ENCODE peak calls at places on chromosomes 16 and 17, in four cellular contexts. O is HepG2, C is K562, Y is GM12878. B is an unnamed sample.
A peak's percentile ranks its signal among the peaks of the same experiment; 100 is the strongest.

GRCh38 chr17:77601054-77601979 is 357.2 kb upstream of the TNRC6C start:
- DNase-seq in O (no peak), C (no peak), Y (no peak), B (no peak)

GRCh38 chr17:31680126-31680525 is 178.9 kb downstream of the COPRS start:
- DNase-seq in O (no peak), C (no peak), Y (peak; percentile 71), B (no peak)

GRCh38 chr17:1153795-1154546 is 25.8 kb downstream of the ABR start:
- DNase-seq in O (peak; percentile 16), C (no peak), Y (no peak), B (peak; percentile 51)

GRCh38 chr17:44932096-44932495 is 15.5 kb downstream of the KIF18B start:
- DNase-seq in O (no peak), C (no peak), Y (no peak), B (no peak)

GRCh38 chr16:51818342-51818944 is 667.4 kb upstream of the SALL1 start:
- DNase-seq in O (peak; percentile 31), C (no peak), Y (no peak), B (no peak)

GRCh38 chr17:17060001-17060929 is 18.0 kb downstream of the MPRIP start:
- DNase-seq in O (no peak), C (no peak), Y (no peak), B (no peak)

GRCh38 chr17:41737680-41738023 is 3.2 kb upstream of the HAP1 start:
- DNase-seq in O (no peak), C (peak; percentile 22), Y (no peak), B (no peak)

GRCh38 chr16:1196494-1196893 is 28.6 kb downstream of the TPSG1 start:
- DNase-seq in O (no peak), C (no peak), Y (no peak), B (no peak)

GRCh38 chr17:61168506-61168905 is 231.1 kb upstream of the TBX2 start:
- DNase-seq in O (no peak), C (no peak), Y (no peak), B (no peak)

GRCh38 chr16:30706046-30706445 is 7.1 kb downstream of the SRCAP start:
- DNase-seq in O (no peak), C (no peak), Y (no peak), B (no peak)

DNA sequence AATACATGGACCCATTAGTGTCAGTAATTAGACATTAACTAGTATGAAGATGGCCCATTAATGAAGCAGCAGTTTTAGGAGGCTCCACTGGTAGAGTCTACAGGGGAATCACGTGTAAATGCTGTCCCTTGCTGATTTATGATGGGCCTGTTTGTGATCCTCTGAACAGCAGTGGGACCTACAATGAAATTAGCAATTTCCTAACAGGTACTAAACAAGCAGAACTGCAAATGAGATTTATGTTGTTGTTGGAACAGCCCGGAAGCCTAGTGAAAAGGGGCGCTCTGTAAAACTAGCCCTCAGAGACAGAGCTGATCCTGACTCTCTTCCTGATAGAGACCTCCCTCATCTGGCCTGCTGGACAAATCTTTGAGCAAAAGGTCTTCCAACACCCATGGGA is 54.9 kb downstream of the HS3ST2 start:
- DNase-seq in O (no peak), C (no peak), Y (no peak), B (no peak)
- TF ChIP-seq RAD21 in O (no peak), C (no peak), Y (no peak), B (no peak)

GRCh38 chr17:73769480-73769879 is 125.2 kb upstream of the SDK2 start:
- DNase-seq in O (no peak), C (no peak), Y (no peak), B (no peak)
- TF ChIP-seq POLR2AphosphoS2 in O (no peak), C (no peak), Y (no peak), B (no peak)

GRCh38 chr16:81696959-81697293 is 82.2 kb upstream of the PLCG2 start:
- DNase-seq in O (no peak), C (no peak), Y (no peak), B (no peak)

GRCh38 chr16:81696136-81696958 is 82.7 kb upstream of the PLCG2 start:
- DNase-seq in O (no peak), C (no peak), Y (no peak), B (no peak)

GRCh38 chr16:81695431-81695890 is 83.6 kb upstream of the PLCG2 start:
- DNase-seq in O (no peak), C (no peak), Y (no peak), B (no peak)

GRCh38 chr16:81697886-81698635 is 81.0 kb upstream of the PLCG2 start:
- DNase-seq in O (no peak), C (no peak), Y (no peak), B (no peak)

DNA sequence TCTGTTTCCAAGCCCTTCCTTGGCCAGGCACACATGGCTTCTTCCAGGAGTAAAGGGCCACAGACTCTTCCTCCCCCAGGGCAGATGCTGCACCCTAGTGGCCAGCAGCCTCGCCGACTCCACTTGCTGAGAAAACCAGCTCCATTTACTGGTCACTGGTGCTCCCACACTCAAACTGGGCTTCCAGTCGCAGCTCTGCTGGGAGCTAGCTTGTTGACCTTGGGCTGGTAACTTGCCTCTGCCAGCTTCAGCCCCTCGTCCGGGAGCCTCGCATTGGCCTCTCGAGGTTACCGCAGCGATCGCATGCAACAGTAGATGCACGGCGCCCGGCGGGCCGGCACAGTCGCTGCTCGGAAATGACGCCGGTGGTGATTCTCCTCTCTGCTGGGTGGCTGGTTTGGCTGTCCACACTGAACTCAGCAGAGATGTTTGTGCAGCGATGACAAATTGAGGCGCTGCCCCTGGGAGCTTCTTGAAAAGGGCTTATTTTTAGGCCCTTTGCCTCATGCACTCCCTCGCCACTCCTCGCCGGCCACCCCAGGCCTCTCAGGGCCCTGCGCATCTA is 81.7 kb upstream of the PLCG2 start:
- DNase-seq in O (peak; percentile 45), C (peak; percentile 57), Y (no peak), B (peak; percentile 59)
- TF ChIP-seq RAD21 in O (peak; percentile 72), C (peak; percentile 92), Y (peak; percentile 73), B (peak; percentile 73)

DNA sequence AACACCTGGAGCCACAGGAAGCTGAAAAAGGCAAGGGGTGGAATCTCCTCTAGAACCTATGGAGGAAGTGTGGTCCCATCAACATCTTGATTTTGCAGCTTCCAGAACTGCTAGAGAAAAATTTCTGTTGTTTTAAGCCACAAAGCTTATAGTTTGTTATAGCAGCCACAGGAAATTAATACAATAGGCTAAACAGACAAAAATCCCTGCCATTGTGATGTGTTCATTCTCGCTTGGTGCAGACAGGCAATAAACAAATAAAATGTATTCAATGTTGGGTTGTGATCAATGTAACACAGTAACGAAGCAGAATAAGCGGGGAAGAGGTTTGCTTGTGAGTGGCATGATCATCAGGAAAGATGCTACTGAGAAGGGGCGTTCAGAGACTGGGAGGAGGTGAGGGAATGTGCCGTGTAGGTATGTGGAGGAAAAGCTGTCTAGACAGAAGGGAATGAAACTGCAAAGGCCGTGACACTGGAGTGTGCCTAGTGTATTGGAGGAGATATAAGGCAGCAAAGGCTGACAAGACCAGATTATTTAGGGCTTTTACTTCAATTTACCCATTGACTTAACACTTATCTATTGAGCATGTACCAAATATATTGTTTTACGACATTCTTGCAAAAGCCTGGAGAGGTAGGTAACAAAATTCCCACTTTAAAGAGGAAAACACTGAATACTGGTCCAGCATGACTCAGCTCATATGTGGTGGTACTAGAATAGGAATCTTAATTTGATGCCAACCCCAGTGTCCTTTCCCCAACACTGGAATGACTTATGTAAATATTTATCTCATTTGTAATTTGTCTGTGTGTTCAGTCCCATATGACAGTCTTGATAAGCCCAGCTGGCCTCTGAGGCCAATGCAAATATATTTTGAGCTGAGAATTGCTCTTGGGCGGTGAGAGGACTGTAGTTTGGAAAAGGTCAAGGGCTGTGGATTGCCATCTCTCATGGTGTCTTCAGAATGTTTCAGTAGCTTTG is 375.9 kb downstream of the CDH13 start:
- DNase-seq in O (no peak), C (no peak), Y (no peak), B (no peak)
- TF ChIP-seq POLR2AphosphoS2 in O (no peak), C (no peak), Y (no peak), B (no peak)

GRCh38 chr17:12048843-12049473 is 28.3 kb downstream of the MAP2K4 start:
- DNase-seq in O (no peak), C (no peak), Y (no peak), B (no peak)

GRCh38 chr17:12043702-12044101 is 23.0 kb downstream of the MAP2K4 start:
- DNase-seq in O (no peak), C (no peak), Y (no peak), B (no peak)

GRCh38 chr17:12046786-12047185 is 26.1 kb downstream of the MAP2K4 start:
- DNase-seq in O (no peak), C (no peak), Y (no peak), B (no peak)

GRCh38 chr17:12050646-12051225 is 30.1 kb downstream of the MAP2K4 start:
- DNase-seq in O (no peak), C (no peak), Y (no peak), B (no peak)

DNA sequence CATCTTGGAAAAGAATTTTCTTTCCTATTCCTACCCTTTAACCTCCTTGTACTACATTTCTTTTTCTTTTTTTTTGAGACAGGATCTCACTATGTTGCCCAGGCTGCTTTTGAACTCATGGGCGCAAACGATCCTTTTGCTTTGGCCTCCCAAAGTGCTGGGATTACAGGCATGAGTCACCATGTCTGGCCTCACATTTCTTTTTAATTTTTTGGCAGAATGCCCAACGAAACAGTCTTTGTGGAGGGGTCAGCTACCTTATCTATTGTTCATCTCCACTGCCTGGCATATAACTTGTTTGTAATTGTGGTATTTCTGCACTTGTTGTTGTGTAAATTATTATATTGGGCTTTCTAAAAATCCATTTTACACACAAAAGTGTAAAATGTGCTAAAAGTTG is 27.3 kb downstream of the MAP2K4 start:
- DNase-seq in O (no peak), C (peak; percentile 17), Y (no peak), B (peak; percentile 19)
- TF ChIP-seq RAD21 in O (no peak), C (no peak), Y (no peak), B (no peak)

B was measured in A549.